ENCODE peak calls at places on chromosome 13, in nine cellular contexts. One of them, this sample, is unnamed.

GRCh38 chr13:43916828-43917227 is 37.1 kb downstream of the LACC1 start:
- DNase-seq in HFF-Myc: no peak
- DNase-seq in T-cell: no peak
- DNase-seq in astrocyte: peak; percentile 14
- DNase-seq in stromal cell of bone marrow: no peak
- DNase-seq in activated T-helper 1 cell treated with Interleukin-2 at 50 U/mL for 16 hours: no peak
- DNase-seq in neural crest cell: no peak
- DNase-seq in SW 1271: no peak
- DNase-seq in activated CD4-positive, alpha-beta T cell treated with anti-CD3 and anti-CD28 coated beads for 36 hours: no peak
- DNase-seq in this sample: no peak

GRCh38 chr13:84479656-84480055 is 597.4 kb upstream of the SLITRK1 start:
- DNase-seq in HFF-Myc: no peak
- DNase-seq in T-cell: no peak
- DNase-seq in astrocyte: peak; percentile 54
- DNase-seq in stromal cell of bone marrow: no peak
- DNase-seq in activated T-helper 1 cell treated with Interleukin-2 at 50 U/mL for 16 hours: no peak
- DNase-seq in neural crest cell: no peak
- DNase-seq in SW 1271: no peak
- DNase-seq in activated CD4-positive, alpha-beta T cell treated with anti-CD3 and anti-CD28 coated beads for 36 hours: no peak
- DNase-seq in this sample: no peak

GRCh38 chr13:99033814-99034213 is 56.0 kb upstream of the DOCK9 start:
- DNase-seq in HFF-Myc: no peak
- DNase-seq in T-cell: no peak
- DNase-seq in astrocyte: no peak
- DNase-seq in stromal cell of bone marrow: no peak
- DNase-seq in activated T-helper 1 cell treated with Interleukin-2 at 50 U/mL for 16 hours: no peak
- DNase-seq in neural crest cell: no peak
- DNase-seq in SW 1271: peak; percentile 64
- DNase-seq in activated CD4-positive, alpha-beta T cell treated with anti-CD3 and anti-CD28 coated beads for 36 hours: no peak
- DNase-seq in this sample: no peak

GRCh38 chr13:74325106-74325505 is 190.9 kb upstream of the KLF12 start:
- DNase-seq in HFF-Myc: peak; percentile 27
- DNase-seq in T-cell: no peak
- DNase-seq in astrocyte: peak; percentile 77
- DNase-seq in stromal cell of bone marrow: peak; percentile 57
- DNase-seq in activated T-helper 1 cell treated with Interleukin-2 at 50 U/mL for 16 hours: no peak
- DNase-seq in neural crest cell: no peak
- DNase-seq in SW 1271: no peak
- DNase-seq in activated CD4-positive, alpha-beta T cell treated with anti-CD3 and anti-CD28 coated beads for 36 hours: no peak
- DNase-seq in this sample: no peak

GRCh38 chr13:82257790-82258507 is 1624.3 kb downstream of the SLITRK1 start:
- DNase-seq in HFF-Myc: no peak
- DNase-seq in T-cell: no peak
- DNase-seq in astrocyte: no peak
- DNase-seq in stromal cell of bone marrow: no peak
- DNase-seq in activated T-helper 1 cell treated with Interleukin-2 at 50 U/mL for 16 hours: no peak
- DNase-seq in neural crest cell: no peak
- DNase-seq in SW 1271: no peak
- DNase-seq in activated CD4-positive, alpha-beta T cell treated with anti-CD3 and anti-CD28 coated beads for 36 hours: no peak
- DNase-seq in this sample: no peak

GRCh38 chr13:113917096-113917495 is 53.2 kb upstream of the GAS6 start:
- DNase-seq in HFF-Myc: no peak
- DNase-seq in T-cell: no peak
- DNase-seq in astrocyte: no peak
- DNase-seq in stromal cell of bone marrow: no peak
- DNase-seq in activated T-helper 1 cell treated with Interleukin-2 at 50 U/mL for 16 hours: no peak
- DNase-seq in neural crest cell: no peak
- DNase-seq in SW 1271: no peak
- DNase-seq in activated CD4-positive, alpha-beta T cell treated with anti-CD3 and anti-CD28 coated beads for 36 hours: no peak
- DNase-seq in this sample: no peak

GRCh38 chr13:19910336-19911072 is 47.1 kb upstream of the ZMYM5 start:
- DNase-seq in HFF-Myc: no peak
- DNase-seq in T-cell: no peak
- DNase-seq in astrocyte: peak; percentile 73
- DNase-seq in stromal cell of bone marrow: peak; percentile 0
- DNase-seq in activated T-helper 1 cell treated with Interleukin-2 at 50 U/mL for 16 hours: no peak
- DNase-seq in neural crest cell: no peak
- DNase-seq in SW 1271: peak; percentile 12
- DNase-seq in activated CD4-positive, alpha-beta T cell treated with anti-CD3 and anti-CD28 coated beads for 36 hours: no peak
- DNase-seq in this sample: peak; percentile 45

GRCh38 chr13:59750860-59751259 is 412.9 kb downstream of the DIAPH3 start:
- DNase-seq in HFF-Myc: peak; percentile 49
- DNase-seq in T-cell: no peak
- DNase-seq in astrocyte: peak; percentile 81
- DNase-seq in stromal cell of bone marrow: peak; percentile 47
- DNase-seq in activated T-helper 1 cell treated with Interleukin-2 at 50 U/mL for 16 hours: no peak
- DNase-seq in neural crest cell: peak; percentile 52
- DNase-seq in SW 1271: no peak
- DNase-seq in activated CD4-positive, alpha-beta T cell treated with anti-CD3 and anti-CD28 coated beads for 36 hours: no peak
- DNase-seq in this sample: no peak

GRCh38 chr13:114108894-114109293 is 23.5 kb downstream of the RASA3 start:
- DNase-seq in HFF-Myc: no peak
- DNase-seq in T-cell: no peak
- DNase-seq in astrocyte: no peak
- DNase-seq in stromal cell of bone marrow: no peak
- DNase-seq in activated T-helper 1 cell treated with Interleukin-2 at 50 U/mL for 16 hours: no peak
- DNase-seq in neural crest cell: no peak
- DNase-seq in SW 1271: no peak
- DNase-seq in activated CD4-positive, alpha-beta T cell treated with anti-CD3 and anti-CD28 coated beads for 36 hours: peak; percentile 22
- DNase-seq in this sample: no peak

GRCh38 chr13:107712145-107712544 is 503.2 kb downstream of the LIG4 start:
- DNase-seq in HFF-Myc: no peak
- DNase-seq in T-cell: no peak
- DNase-seq in astrocyte: no peak
- DNase-seq in stromal cell of bone marrow: no peak
- DNase-seq in activated T-helper 1 cell treated with Interleukin-2 at 50 U/mL for 16 hours: no peak
- DNase-seq in neural crest cell: no peak
- DNase-seq in SW 1271: no peak
- DNase-seq in activated CD4-positive, alpha-beta T cell treated with anti-CD3 and anti-CD28 coated beads for 36 hours: no peak
- DNase-seq in this sample: no peak

GRCh38 chr13:27470042-27470830 is 19.9 kb upstream of the MTIF3 start:
- DNase-seq in HFF-Myc: no peak
- DNase-seq in T-cell: no peak
- DNase-seq in astrocyte: no peak
- DNase-seq in stromal cell of bone marrow: no peak
- DNase-seq in activated T-helper 1 cell treated with Interleukin-2 at 50 U/mL for 16 hours: no peak
- DNase-seq in neural crest cell: no peak
- DNase-seq in SW 1271: no peak
- DNase-seq in activated CD4-positive, alpha-beta T cell treated with anti-CD3 and anti-CD28 coated beads for 36 hours: no peak
- DNase-seq in this sample: no peak

GRCh38 chr13:110685305-110685704 is 20.6 kb downstream of the CARS2 start:
- DNase-seq in HFF-Myc: no peak
- DNase-seq in T-cell: no peak
- DNase-seq in astrocyte: no peak
- DNase-seq in stromal cell of bone marrow: no peak
- DNase-seq in activated T-helper 1 cell treated with Interleukin-2 at 50 U/mL for 16 hours: no peak
- DNase-seq in neural crest cell: no peak
- DNase-seq in SW 1271: no peak
- DNase-seq in activated CD4-positive, alpha-beta T cell treated with anti-CD3 and anti-CD28 coated beads for 36 hours: no peak
- DNase-seq in this sample: no peak

GRCh38 chr13:111661776-111662175 is 341.3 kb downstream of the TEX29 start:
- DNase-seq in HFF-Myc: no peak
- DNase-seq in T-cell: no peak
- DNase-seq in astrocyte: no peak
- DNase-seq in stromal cell of bone marrow: no peak
- DNase-seq in activated T-helper 1 cell treated with Interleukin-2 at 50 U/mL for 16 hours: no peak
- DNase-seq in neural crest cell: no peak
- DNase-seq in SW 1271: no peak
- DNase-seq in activated CD4-positive, alpha-beta T cell treated with anti-CD3 and anti-CD28 coated beads for 36 hours: no peak
- DNase-seq in this sample: no peak

GRCh38 chr13:102724923-102725322 is 30.1 kb upstream of the METTL21C start:
- DNase-seq in HFF-Myc: no peak
- DNase-seq in T-cell: no peak
- DNase-seq in astrocyte: peak; percentile 3
- DNase-seq in stromal cell of bone marrow: no peak
- DNase-seq in activated T-helper 1 cell treated with Interleukin-2 at 50 U/mL for 16 hours: no peak
- DNase-seq in neural crest cell: no peak
- DNase-seq in SW 1271: no peak
- DNase-seq in activated CD4-positive, alpha-beta T cell treated with anti-CD3 and anti-CD28 coated beads for 36 hours: peak; percentile 6
- DNase-seq in this sample: peak; percentile 17

GRCh38 chr13:33537691-33538090 is 252.1 kb upstream of the STARD13 start:
- DNase-seq in HFF-Myc: no peak
- DNase-seq in T-cell: no peak
- DNase-seq in astrocyte: no peak
- DNase-seq in stromal cell of bone marrow: no peak
- DNase-seq in activated T-helper 1 cell treated with Interleukin-2 at 50 U/mL for 16 hours: no peak
- DNase-seq in neural crest cell: no peak
- DNase-seq in SW 1271: no peak
- DNase-seq in activated CD4-positive, alpha-beta T cell treated with anti-CD3 and anti-CD28 coated beads for 36 hours: no peak
- DNase-seq in this sample: no peak

This sample was measured in A549.